ENCODE peak calls at places on chromosome 5, in eight cellular contexts. N is tibial nerve, Y is suprapubic skin, X is A549, T is H1, W is sigmoid colon, I is stomach, J is transverse colon. Q is an unnamed sample.

GRCh38 chr5:115542076-115542475 is 2.5 kb downstream of the FEM1C start:
- DNase-seq in N (no peak), Y (no peak), X (no peak), T (no peak), W (no peak), I (no peak), J (no peak), Q (no peak)

GRCh38 chr5:54234304-54234938 is 76.0 kb downstream of the ARL15 start:
- DNase-seq in N (no peak), Y (no peak), X (peak), T (no peak), W (no peak), I (no peak), J (no peak), Q (no peak)

GRCh38 chr5:16539169-16539666 is 73.6 kb upstream of the ZNF622 start:
- DNase-seq in N (peak), Y (peak), X (peak), T (no peak), W (peak), I (peak), J (peak), Q (peak)

GRCh38 chr5:180208435-180209081 is 453 bp downstream of the RASGEF1C start:
- DNase-seq in N (no peak), Y (no peak), X (peak), T (peak), W (no peak), I (no peak), J (no peak), Q (peak)

GRCh38 chr5:1174122-1174936 is 27.1 kb upstream of the SLC6A19 start:
- DNase-seq in N (peak), Y (no peak), X (peak), T (peak), W (peak), I (peak), J (peak), Q (peak)

GRCh38 chr5:2373631-2374030 is 377.8 kb downstream of the IRX2 start:
- DNase-seq in N (no peak), Y (no peak), X (no peak), T (no peak), W (no peak), I (no peak), J (no peak), Q (no peak)

GRCh38 chr5:142323480-142324376 is 1.1 kb downstream of the SPRY4 start:
- DNase-seq in N (no peak), Y (no peak), X (peak), T (no peak), W (peak), I (peak), J (peak), Q (peak)

GRCh38 chr5:71740015-71740753 is 21.1 kb downstream of the CARTPT start:
- DNase-seq in N (no peak), Y (no peak), X (no peak), T (no peak), W (no peak), I (no peak), J (no peak), Q (no peak)

GRCh38 chr5:31059889-31060288 is 133.6 kb upstream of the CDH6 start:
- DNase-seq in N (no peak), Y (no peak), X (no peak), T (no peak), W (no peak), I (no peak), J (no peak), Q (no peak)

GRCh38 chr5:2861605-2862004 is 110.1 kb upstream of the IRX2 start:
- DNase-seq in N (no peak), Y (no peak), X (no peak), T (no peak), W (no peak), I (no peak), J (no peak), Q (no peak)

GRCh38 chr5:41115281-41115680 is 44.1 kb upstream of the MROH2B start:
- DNase-seq in N (no peak), Y (no peak), X (no peak), T (no peak), W (no peak), I (no peak), J (no peak), Q (no peak)

GRCh38 chr5:169121631-169122420 is 179.1 kb downstream of the SLIT3 start:
- DNase-seq in N (no peak), Y (peak), X (no peak), T (no peak), W (no peak), I (no peak), J (no peak), Q (no peak)

DNA sequence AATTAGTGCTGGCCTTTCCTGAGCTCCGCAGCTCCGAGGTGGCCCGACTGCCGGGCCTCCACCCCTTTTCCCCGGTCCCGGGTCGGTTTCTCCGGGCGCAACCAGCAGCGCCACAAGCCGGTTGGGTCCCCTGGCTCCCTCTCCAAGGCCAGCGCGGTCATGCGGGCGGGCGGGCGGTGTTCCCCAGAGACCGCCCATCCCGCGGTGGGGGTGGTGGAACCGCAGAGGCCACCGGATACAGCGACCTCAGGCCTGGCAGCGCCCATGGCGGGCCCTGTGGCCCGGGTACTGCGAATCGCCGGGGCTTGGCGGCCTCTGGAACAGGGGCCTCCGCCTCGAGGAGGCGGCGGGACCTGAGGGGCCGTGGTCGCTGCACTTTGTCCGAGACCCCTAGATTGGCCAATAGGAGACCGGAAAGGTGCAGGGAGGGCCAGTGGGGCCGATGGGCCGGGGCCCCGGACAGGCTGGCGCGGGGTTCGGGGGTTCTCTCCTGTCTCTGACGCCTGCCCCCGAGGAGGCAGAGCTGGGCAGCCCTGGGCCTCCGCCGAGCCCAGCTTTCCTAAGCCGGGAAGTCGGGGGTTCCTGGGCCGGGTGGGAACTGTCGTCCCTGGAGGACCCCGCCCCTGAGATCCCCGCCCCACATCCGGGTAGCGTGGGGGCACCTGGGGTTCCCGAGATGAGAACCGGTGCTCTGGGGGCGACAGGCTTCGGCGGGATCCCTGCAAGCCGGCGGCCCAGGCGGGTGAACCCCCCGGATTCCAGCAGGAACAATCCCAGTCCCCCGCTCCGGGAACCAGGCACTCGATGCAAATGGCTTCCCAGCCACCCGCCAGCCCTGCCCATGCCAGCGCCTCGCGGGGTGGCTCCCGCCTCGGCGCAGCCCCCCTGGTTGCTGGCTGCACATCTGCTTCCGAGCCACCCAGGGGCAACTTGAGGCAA is 293.9 kb downstream of the ZSWIM6 start:
- DNase-seq in N (peak), Y (peak), X (peak), T (peak), W (peak), I (peak), J (peak), Q (peak)
- TF ChIP-seq POLR2A in N (peak), Y (no peak), X (peak), T (peak), W (peak), I (no peak), J (peak), Q (peak)

GRCh38 chr5:161023591-161023990 is 171.6 kb upstream of the ATP10B start:
- DNase-seq in N (no peak), Y (no peak), X (no peak), T (no peak), W (no peak), I (no peak), J (no peak), Q (no peak)

GRCh38 chr5:161027763-161028162 is 175.8 kb upstream of the ATP10B start:
- DNase-seq in N (no peak), Y (no peak), X (no peak), T (no peak), W (no peak), I (no peak), J (no peak), Q (no peak)

GRCh38 chr5:161022151-161022550 is 170.1 kb upstream of the ATP10B start:
- DNase-seq in N (no peak), Y (no peak), X (no peak), T (no peak), W (no peak), I (no peak), J (no peak), Q (no peak)
- TF ChIP-seq EP300 in N (no peak), Y (no peak), X (no peak), T (no peak), W (no peak), I (no peak), J (no peak), Q (no peak)

GRCh38 chr5:139749242-139749641 is 46.4 kb upstream of the PSD2 start:
- DNase-seq in N (no peak), Y (no peak), X (no peak), T (no peak), W (no peak), I (no peak), J (no peak), Q (no peak)

GRCh38 chr5:139746691-139747582 is 48.7 kb upstream of the PSD2 start:
- DNase-seq in N (no peak), Y (no peak), X (no peak), T (peak), W (peak), I (peak), J (peak), Q (no peak)

GRCh38 chr5:139745800-139746690 is 49.6 kb upstream of the PSD2 start:
- DNase-seq in N (peak), Y (no peak), X (peak), T (peak), W (peak), I (peak), J (peak), Q (peak)

GRCh38 chr5:139747583-139748504 is 47.8 kb upstream of the PSD2 start:
- DNase-seq in N (no peak), Y (no peak), X (no peak), T (peak), W (peak), I (peak), J (peak), Q (peak)

DNA sequence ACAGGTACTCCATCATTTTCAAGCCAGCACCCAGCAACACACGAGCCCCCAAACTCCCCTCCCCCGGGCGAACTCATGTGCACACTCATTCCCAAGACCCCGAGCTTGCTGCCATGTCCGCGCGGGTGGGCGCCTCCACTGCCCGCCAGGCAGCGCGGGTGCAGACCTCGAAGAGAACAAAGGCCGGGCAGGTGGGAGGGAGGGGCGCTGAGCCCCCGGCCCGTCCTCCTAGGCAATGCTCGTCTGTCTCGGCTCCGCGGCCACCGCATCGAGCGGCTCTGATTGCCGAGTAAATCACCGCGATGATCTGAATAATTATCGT is 47.1 kb upstream of the PSD2 start:
- DNase-seq in N (no peak), Y (no peak), X (no peak), T (no peak), W (no peak), I (no peak), J (no peak), Q (peak)
- H3K4me3 ChIP-seq in N (no peak), Y (no peak), X (no peak), T (no peak), W (no peak), I (no peak), J (no peak), Q (no peak)

GRCh38 chr5:132258102-132259060 is 885 bp downstream of the PDLIM4 start:
- DNase-seq in N (no peak), Y (peak), X (no peak), T (no peak), W (peak), I (no peak), J (peak), Q (no peak)

GRCh38 chr5:132256783-132257130 is 739 bp upstream of the PDLIM4 start:
- DNase-seq in N (no peak), Y (no peak), X (no peak), T (no peak), W (no peak), I (no peak), J (no peak), Q (no peak)

GRCh38 chr5:132256086-132256782 is 1.3 kb upstream of the PDLIM4 start:
- DNase-seq in N (no peak), Y (no peak), X (no peak), T (no peak), W (peak), I (no peak), J (no peak), Q (peak)

GRCh38 chr5:132259061-132259851 is 1.8 kb downstream of the PDLIM4 start:
- DNase-seq in N (peak), Y (peak), X (no peak), T (peak), W (peak), I (peak), J (peak), Q (peak)

DNA sequence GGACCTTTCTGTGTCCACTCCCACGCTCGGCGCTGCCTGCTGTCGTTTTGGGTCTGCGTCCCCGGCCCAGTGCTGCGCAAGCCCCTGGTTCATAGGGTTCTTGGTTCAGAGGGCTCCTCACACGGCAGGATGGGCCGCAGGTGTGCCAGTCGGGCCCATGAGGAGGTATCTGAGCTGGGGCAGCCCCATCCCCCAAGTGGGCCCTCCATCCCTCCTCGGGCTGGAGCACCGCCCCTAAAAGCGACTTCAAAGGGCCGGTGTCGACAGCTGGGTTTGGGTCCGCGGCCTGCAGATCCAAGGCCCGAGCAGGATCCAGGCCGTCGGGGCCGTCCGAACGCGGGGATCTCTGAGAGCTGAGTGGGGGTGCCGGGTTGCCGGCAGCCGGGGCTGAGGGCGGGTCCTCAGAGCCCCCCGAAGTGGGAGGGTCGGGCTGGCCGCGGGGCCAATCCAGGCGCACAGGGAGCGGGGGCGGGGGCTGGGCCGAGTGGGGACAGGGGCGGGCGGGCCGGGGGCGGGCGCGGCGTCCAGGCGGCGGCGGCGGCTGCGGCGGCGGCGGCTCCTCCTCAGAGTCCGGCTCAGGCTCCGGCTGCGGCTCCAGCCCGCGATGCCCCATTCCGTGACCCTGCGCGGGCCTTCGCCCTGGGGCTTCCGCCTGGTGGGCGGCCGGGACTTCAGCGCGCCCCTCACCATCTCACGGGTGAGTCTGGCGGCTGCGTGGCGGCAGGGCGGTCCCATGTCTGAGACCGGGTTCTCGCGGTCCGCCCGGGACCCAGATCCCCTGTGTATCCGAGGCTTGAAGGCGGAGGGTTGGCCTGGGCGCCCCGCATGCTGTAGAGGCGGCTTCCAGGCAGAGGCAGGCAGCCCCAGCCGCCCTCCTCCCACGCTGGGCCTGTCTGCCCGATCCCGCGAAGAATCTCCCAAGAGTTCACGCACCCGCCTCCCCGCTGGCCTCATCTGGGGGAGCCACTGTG is at the start of gene PDLIM4:
- DNase-seq in N (no peak), Y (peak), X (no peak), T (peak), W (peak), I (no peak), J (peak), Q (peak)
- TF ChIP-seq POLR2A in N (peak), Y (no peak), X (no peak), T (peak), W (peak), I (no peak), J (peak), Q (no peak)

DNA sequence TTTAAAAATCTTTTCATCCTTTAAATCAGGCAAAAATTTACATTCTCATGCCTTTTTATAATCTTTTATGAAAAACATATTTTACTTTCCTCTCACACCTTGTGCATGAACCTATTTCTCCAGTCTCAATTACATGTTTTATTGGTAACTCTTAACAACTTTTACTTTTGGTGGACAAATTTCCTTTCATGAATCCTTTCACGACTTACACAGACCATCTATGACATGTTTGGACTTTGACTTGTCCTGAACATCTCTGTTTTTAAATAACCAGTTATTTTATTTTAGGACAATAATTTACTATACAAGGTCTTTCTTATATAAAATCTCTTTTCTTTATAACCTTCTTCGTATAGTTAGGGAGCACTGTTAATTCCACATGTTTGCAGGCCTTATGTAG is 26.5 kb upstream of the MTMR12 start:
- DNase-seq in N (no peak), Y (no peak), X (no peak), T (no peak), W (no peak), I (no peak), J (no peak), Q (no peak)
- TF ChIP-seq EP300 in N (no peak), Y (no peak), X (no peak), T (no peak), W (no peak), I (no peak), J (no peak), Q (no peak)

GRCh38 chr5:154477382-154478223 is 424 bp downstream of the HAND1 start:
- DNase-seq in N (no peak), Y (no peak), X (no peak), T (peak), W (no peak), I (no peak), J (no peak), Q (peak)
- H3K4me3 ChIP-seq in N (peak), Y (peak), X (peak), T (peak), W (peak), I (peak), J (peak), Q (peak)

DNA sequence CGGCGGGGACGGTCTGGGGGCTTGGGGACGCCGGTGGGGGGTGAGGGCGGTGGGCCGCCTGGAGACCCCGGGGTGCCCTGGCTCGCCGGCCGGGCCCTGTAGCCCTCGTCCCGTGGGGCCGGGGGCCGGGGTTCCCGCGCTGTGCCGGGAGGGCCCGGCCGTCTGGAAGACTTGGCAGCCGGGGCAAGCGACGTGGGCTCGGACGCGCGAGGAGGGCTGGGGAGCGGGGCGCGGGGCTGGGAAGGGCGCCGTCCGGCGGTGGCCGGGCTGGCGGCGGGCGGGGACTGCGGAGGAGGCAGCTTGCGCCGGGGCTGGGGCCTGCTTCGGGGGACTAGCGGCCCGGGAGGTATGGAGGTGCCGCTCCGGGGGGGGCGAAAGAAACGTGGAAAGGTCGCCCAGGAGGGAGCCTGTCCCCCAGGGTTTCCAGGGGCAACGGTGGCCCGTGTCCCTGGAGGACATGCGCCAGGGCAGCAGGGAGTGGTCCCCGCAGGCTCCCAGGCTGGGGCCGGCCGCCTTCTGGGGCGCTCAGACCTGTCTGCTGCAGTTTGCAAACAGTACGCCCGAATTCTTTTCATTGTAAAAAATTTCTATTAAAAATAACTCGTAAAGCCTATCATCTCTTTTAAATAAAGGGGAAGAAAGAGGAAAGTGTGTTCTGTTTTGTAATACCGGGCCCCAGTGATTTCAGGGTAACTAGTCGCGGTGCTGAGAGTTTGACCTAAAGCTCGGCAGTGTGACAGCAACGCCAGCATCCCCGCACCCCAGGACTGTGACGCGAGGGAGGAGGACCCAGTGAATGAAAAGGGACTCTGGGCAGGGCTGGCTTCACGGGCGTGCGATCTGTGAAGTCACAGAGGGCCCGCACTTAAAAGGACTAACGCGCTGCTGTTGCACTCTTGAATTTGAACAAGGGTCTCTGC is 752 bp upstream of the ANKH start:
- DNase-seq in N (peak), Y (peak), X (peak), T (peak), W (peak), I (peak), J (peak), Q (peak)
- TF ChIP-seq POLR2A in N (peak), Y (no peak), X (no peak), T (no peak), W (no peak), I (no peak), J (peak), Q (peak)

Q was measured in upper lobe of left lung.